ENCODE peak calls at places on chromosome 12, in ten cellular contexts. One of them, this sample, is unnamed.

GRCh38 chr12:127803545-127803944 is 463.4 kb upstream of the TMEM132C start:
- DNase-seq in CD8-positive, alpha-beta memory T cell: no peak
- DNase-seq in HepG2: no peak
- DNase-seq in fibroblast of pulmonary artery: no peak
- DNase-seq in uterus: no peak
- DNase-seq in AG09309: no peak
- DNase-seq in kidney: no peak
- DNase-seq in WERI-Rb-1: no peak
- DNase-seq in adrenal gland: no peak
- DNase-seq in neuronal stem cell: no peak
- DNase-seq in this sample: no peak

GRCh38 chr12:112261559-112261958 is 120.7 kb downstream of the HECTD4 start:
- DNase-seq in CD8-positive, alpha-beta memory T cell: no peak
- DNase-seq in HepG2: peak; percentile 13
- DNase-seq in fibroblast of pulmonary artery: peak; percentile 4
- DNase-seq in uterus: peak; percentile 24
- DNase-seq in AG09309: no peak
- DNase-seq in kidney: no peak
- DNase-seq in WERI-Rb-1: peak; percentile 17
- DNase-seq in adrenal gland: no peak
- DNase-seq in neuronal stem cell: no peak
- DNase-seq in this sample: no peak

GRCh38 chr12:6766651-6767300 is 613 bp downstream of the PTMS start:
- DNase-seq in CD8-positive, alpha-beta memory T cell: peak; percentile 40
- DNase-seq in HepG2: peak; percentile 44
- DNase-seq in fibroblast of pulmonary artery: peak; percentile 67
- DNase-seq in uterus: peak; percentile 77
- DNase-seq in AG09309: no peak
- DNase-seq in kidney: peak; percentile 94
- DNase-seq in WERI-Rb-1: peak; percentile 68
- DNase-seq in adrenal gland: peak; percentile 76
- DNase-seq in neuronal stem cell: no peak
- DNase-seq in this sample: no peak

GRCh38 chr12:127296591-127296990 is 970.4 kb upstream of the TMEM132C start:
- DNase-seq in CD8-positive, alpha-beta memory T cell: no peak
- DNase-seq in HepG2: no peak
- DNase-seq in fibroblast of pulmonary artery: no peak
- DNase-seq in uterus: no peak
- DNase-seq in AG09309: no peak
- DNase-seq in kidney: no peak
- DNase-seq in WERI-Rb-1: no peak
- DNase-seq in adrenal gland: no peak
- DNase-seq in neuronal stem cell: no peak
- DNase-seq in this sample: no peak

GRCh38 chr12:130929363-130929762 is 24.3 kb upstream of the ADGRD1 start:
- DNase-seq in CD8-positive, alpha-beta memory T cell: no peak
- DNase-seq in HepG2: no peak
- DNase-seq in fibroblast of pulmonary artery: no peak
- DNase-seq in uterus: no peak
- DNase-seq in AG09309: no peak
- DNase-seq in kidney: no peak
- DNase-seq in WERI-Rb-1: no peak
- DNase-seq in adrenal gland: no peak
- DNase-seq in neuronal stem cell: no peak
- DNase-seq in this sample: no peak

GRCh38 chr12:119803391-119803791 is 73.7 kb downstream of the CIT start:
- DNase-seq in CD8-positive, alpha-beta memory T cell: no peak
- DNase-seq in HepG2: no peak
- DNase-seq in fibroblast of pulmonary artery: peak; percentile 29
- DNase-seq in uterus: no peak
- DNase-seq in AG09309: peak; percentile 32
- DNase-seq in kidney: no peak
- DNase-seq in WERI-Rb-1: no peak
- DNase-seq in adrenal gland: peak; percentile 58
- DNase-seq in neuronal stem cell: peak; percentile 38
- DNase-seq in this sample: no peak

GRCh38 chr12:103499571-103499970 is 3.8 kb upstream of the C12orf42 start:
- DNase-seq in CD8-positive, alpha-beta memory T cell: no peak
- DNase-seq in HepG2: no peak
- DNase-seq in fibroblast of pulmonary artery: no peak
- DNase-seq in uterus: no peak
- DNase-seq in AG09309: no peak
- DNase-seq in kidney: no peak
- DNase-seq in WERI-Rb-1: no peak
- DNase-seq in adrenal gland: no peak
- DNase-seq in neuronal stem cell: no peak
- DNase-seq in this sample: no peak

GRCh38 chr12:9669534-9669933 is at the start of gene CLEC2D:
- DNase-seq in CD8-positive, alpha-beta memory T cell: peak; percentile 66
- DNase-seq in HepG2: no peak
- DNase-seq in fibroblast of pulmonary artery: no peak
- DNase-seq in uterus: no peak
- DNase-seq in AG09309: no peak
- DNase-seq in kidney: no peak
- DNase-seq in WERI-Rb-1: no peak
- DNase-seq in adrenal gland: no peak
- DNase-seq in neuronal stem cell: no peak
- DNase-seq in this sample: no peak

GRCh38 chr12:40375076-40375475 is 150.3 kb downstream of the LRRK2 start:
- DNase-seq in CD8-positive, alpha-beta memory T cell: no peak
- DNase-seq in HepG2: peak; percentile 2
- DNase-seq in fibroblast of pulmonary artery: peak; percentile 3
- DNase-seq in uterus: no peak
- DNase-seq in AG09309: no peak
- DNase-seq in kidney: no peak
- DNase-seq in WERI-Rb-1: no peak
- DNase-seq in adrenal gland: no peak
- DNase-seq in neuronal stem cell: no peak
- DNase-seq in this sample: no peak

GRCh38 chr12:11719678-11720099 is 70.2 kb downstream of the ETV6 start:
- DNase-seq in CD8-positive, alpha-beta memory T cell: no peak
- DNase-seq in HepG2: no peak
- DNase-seq in fibroblast of pulmonary artery: peak; percentile 91
- DNase-seq in uterus: no peak
- DNase-seq in AG09309: no peak
- DNase-seq in kidney: peak; percentile 83
- DNase-seq in WERI-Rb-1: no peak
- DNase-seq in adrenal gland: peak; percentile 78
- DNase-seq in neuronal stem cell: no peak
- DNase-seq in this sample: peak; percentile 60

GRCh38 chr12:93591137-93591868 is 18.8 kb downstream of the SOCS2 start:
- DNase-seq in CD8-positive, alpha-beta memory T cell: peak; percentile 30
- DNase-seq in HepG2: no peak
- DNase-seq in fibroblast of pulmonary artery: peak; percentile 84
- DNase-seq in uterus: peak; percentile 86
- DNase-seq in AG09309: peak; percentile 67
- DNase-seq in kidney: peak; percentile 93
- DNase-seq in WERI-Rb-1: no peak
- DNase-seq in adrenal gland: peak; percentile 92
- DNase-seq in neuronal stem cell: no peak
- DNase-seq in this sample: peak; percentile 44

GRCh38 chr12:62468394-62468793 is 1.8 kb downstream of the MON2 start:
- DNase-seq in CD8-positive, alpha-beta memory T cell: no peak
- DNase-seq in HepG2: no peak
- DNase-seq in fibroblast of pulmonary artery: no peak
- DNase-seq in uterus: no peak
- DNase-seq in AG09309: no peak
- DNase-seq in kidney: no peak
- DNase-seq in WERI-Rb-1: no peak
- DNase-seq in adrenal gland: no peak
- DNase-seq in neuronal stem cell: no peak
- DNase-seq in this sample: no peak
- H3K4me3 ChIP-seq in CD8-positive, alpha-beta memory T cell: no peak overlapping the region
- H3K4me3 ChIP-seq in HepG2: peak overlapping the region; percentile 85
- H3K4me3 ChIP-seq in fibroblast of pulmonary artery: peak overlapping the region; percentile 73
- H3K4me3 ChIP-seq in uterus: peak overlapping the region; percentile 86
- H3K4me3 ChIP-seq in AG09309: peak overlapping the region; percentile 93
- H3K4me3 ChIP-seq in kidney: peak overlapping the region; percentile 95
- H3K4me3 ChIP-seq in WERI-Rb-1: no peak overlapping the region
- H3K4me3 ChIP-seq in adrenal gland: no peak overlapping the region
- H3K4me3 ChIP-seq in neuronal stem cell: no peak overlapping the region
- H3K4me3 ChIP-seq in this sample: peak overlapping the region; percentile 89

GRCh38 chr12:108731105-108731865 is at the start of gene CORO1C:
- DNase-seq in CD8-positive, alpha-beta memory T cell: peak; percentile 96
- DNase-seq in HepG2: peak; percentile 92
- DNase-seq in fibroblast of pulmonary artery: peak; percentile 97
- DNase-seq in uterus: peak; percentile 93
- DNase-seq in AG09309: peak; percentile 71
- DNase-seq in kidney: peak; percentile 98
- DNase-seq in WERI-Rb-1: peak; percentile 97
- DNase-seq in adrenal gland: peak; percentile 97
- DNase-seq in neuronal stem cell: peak; percentile 97
- DNase-seq in this sample: peak; percentile 90

GRCh38 chr12:108731866-108732461 is 646 bp upstream of the CORO1C start:
- DNase-seq in CD8-positive, alpha-beta memory T cell: peak; percentile 93
- DNase-seq in HepG2: peak; percentile 95
- DNase-seq in fibroblast of pulmonary artery: peak; percentile 98
- DNase-seq in uterus: peak; percentile 100
- DNase-seq in AG09309: peak; percentile 84
- DNase-seq in kidney: peak; percentile 99
- DNase-seq in WERI-Rb-1: peak; percentile 99
- DNase-seq in adrenal gland: peak; percentile 100
- DNase-seq in neuronal stem cell: peak; percentile 99
- DNase-seq in this sample: peak; percentile 99

GRCh38 chr12:108733132-108733531 is 1.8 kb upstream of the CORO1C start:
- DNase-seq in CD8-positive, alpha-beta memory T cell: no peak
- DNase-seq in HepG2: no peak
- DNase-seq in fibroblast of pulmonary artery: no peak
- DNase-seq in uterus: no peak
- DNase-seq in AG09309: no peak
- DNase-seq in kidney: no peak
- DNase-seq in WERI-Rb-1: no peak
- DNase-seq in adrenal gland: no peak
- DNase-seq in neuronal stem cell: no peak
- DNase-seq in this sample: no peak

GRCh38 chr12:108734200-108734906 is 3.0 kb upstream of the CORO1C start:
- DNase-seq in CD8-positive, alpha-beta memory T cell: no peak
- DNase-seq in HepG2: peak; percentile 98
- DNase-seq in fibroblast of pulmonary artery: peak; percentile 86
- DNase-seq in uterus: no peak
- DNase-seq in AG09309: peak; percentile 68
- DNase-seq in kidney: no peak
- DNase-seq in WERI-Rb-1: no peak
- DNase-seq in adrenal gland: peak; percentile 33
- DNase-seq in neuronal stem cell: no peak
- DNase-seq in this sample: peak; percentile 10

DNA sequence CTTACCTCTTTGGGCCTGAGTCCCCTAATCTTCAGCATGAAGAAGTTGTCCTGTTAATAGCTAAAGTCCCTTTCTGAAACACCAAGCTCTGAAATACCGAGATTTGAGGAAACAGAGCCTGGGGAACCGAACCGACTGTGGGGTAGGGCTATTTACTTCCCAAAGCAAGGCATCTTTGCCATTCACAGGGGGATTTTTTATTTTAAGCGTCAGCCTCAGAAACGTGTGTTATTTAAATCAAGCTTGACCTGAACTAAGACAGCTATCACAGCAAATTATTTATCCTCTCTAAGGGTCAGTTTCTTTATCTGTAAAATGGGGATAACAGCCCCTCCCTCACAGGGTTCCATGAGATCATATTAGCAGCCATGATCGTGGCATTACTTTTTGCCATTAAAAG is 1.2 kb upstream of the CORO1C start:
- DNase-seq in CD8-positive, alpha-beta memory T cell: no peak
- DNase-seq in HepG2: no peak
- DNase-seq in fibroblast of pulmonary artery: no peak
- DNase-seq in uterus: no peak
- DNase-seq in AG09309: no peak
- DNase-seq in kidney: no peak
- DNase-seq in WERI-Rb-1: no peak
- DNase-seq in adrenal gland: no peak
- DNase-seq in neuronal stem cell: no peak
- DNase-seq in this sample: no peak
- H3K4me3 ChIP-seq in CD8-positive, alpha-beta memory T cell: peak overlapping the region; percentile 99
- H3K4me3 ChIP-seq in HepG2: peak overlapping the region; percentile 50
- H3K4me3 ChIP-seq in fibroblast of pulmonary artery: peak overlapping the region; percentile 88
- H3K4me3 ChIP-seq in uterus: peak overlapping the region; percentile 64
- H3K4me3 ChIP-seq in AG09309: peak overlapping the region; percentile 99
- H3K4me3 ChIP-seq in kidney: peak overlapping the region; percentile 62
- H3K4me3 ChIP-seq in WERI-Rb-1: peak overlapping the region; percentile 92
- H3K4me3 ChIP-seq in adrenal gland: no peak overlapping the region
- H3K4me3 ChIP-seq in neuronal stem cell: peak overlapping the region; percentile 93
- H3K4me3 ChIP-seq in this sample: peak overlapping the region; percentile 94

GRCh38 chr12:76069339-76069738 is 15.1 kb downstream of the NAP1L1 start:
- DNase-seq in CD8-positive, alpha-beta memory T cell: no peak
- DNase-seq in HepG2: no peak
- DNase-seq in fibroblast of pulmonary artery: no peak
- DNase-seq in uterus: no peak
- DNase-seq in AG09309: no peak
- DNase-seq in kidney: no peak
- DNase-seq in WERI-Rb-1: no peak
- DNase-seq in adrenal gland: no peak
- DNase-seq in neuronal stem cell: no peak
- DNase-seq in this sample: no peak

GRCh38 chr12:76060111-76060510 is 24.4 kb downstream of the NAP1L1 start:
- DNase-seq in CD8-positive, alpha-beta memory T cell: no peak
- DNase-seq in HepG2: no peak
- DNase-seq in fibroblast of pulmonary artery: no peak
- DNase-seq in uterus: no peak
- DNase-seq in AG09309: no peak
- DNase-seq in kidney: no peak
- DNase-seq in WERI-Rb-1: no peak
- DNase-seq in adrenal gland: no peak
- DNase-seq in neuronal stem cell: no peak
- DNase-seq in this sample: no peak

GRCh38 chr12:76064904-76065303 is 19.6 kb downstream of the NAP1L1 start:
- DNase-seq in CD8-positive, alpha-beta memory T cell: no peak
- DNase-seq in HepG2: no peak
- DNase-seq in fibroblast of pulmonary artery: no peak
- DNase-seq in uterus: no peak
- DNase-seq in AG09309: no peak
- DNase-seq in kidney: no peak
- DNase-seq in WERI-Rb-1: no peak
- DNase-seq in adrenal gland: no peak
- DNase-seq in neuronal stem cell: no peak
- DNase-seq in this sample: no peak

DNA sequence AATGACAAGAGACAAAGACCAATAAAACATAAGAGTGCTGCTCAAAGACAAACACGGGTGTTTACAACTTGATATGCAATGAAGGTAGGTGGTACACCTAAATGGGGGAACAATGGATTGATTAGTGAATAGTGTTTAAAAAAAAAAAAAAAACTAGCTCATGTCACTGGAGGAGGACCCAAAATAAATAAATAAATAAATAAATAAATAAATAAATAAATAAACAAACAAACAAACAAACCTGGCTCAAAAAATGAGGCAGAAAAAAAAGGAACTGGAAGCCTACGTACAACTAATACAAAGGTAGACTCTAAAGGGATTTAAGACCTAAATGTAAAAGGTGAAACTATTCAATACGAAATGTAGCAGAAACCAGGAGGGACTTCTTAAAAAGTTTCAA is 18.6 kb downstream of the NAP1L1 start:
- DNase-seq in CD8-positive, alpha-beta memory T cell: no peak
- DNase-seq in HepG2: no peak
- DNase-seq in fibroblast of pulmonary artery: no peak
- DNase-seq in uterus: no peak
- DNase-seq in AG09309: no peak
- DNase-seq in kidney: no peak
- DNase-seq in WERI-Rb-1: no peak
- DNase-seq in adrenal gland: no peak
- DNase-seq in neuronal stem cell: no peak
- DNase-seq in this sample: no peak
- H3K4me3 ChIP-seq in CD8-positive, alpha-beta memory T cell: no peak overlapping the region
- H3K4me3 ChIP-seq in HepG2: no peak overlapping the region
- H3K4me3 ChIP-seq in fibroblast of pulmonary artery: no peak overlapping the region
- H3K4me3 ChIP-seq in uterus: no peak overlapping the region
- H3K4me3 ChIP-seq in AG09309: no peak overlapping the region
- H3K4me3 ChIP-seq in kidney: no peak overlapping the region
- H3K4me3 ChIP-seq in WERI-Rb-1: no peak overlapping the region
- H3K4me3 ChIP-seq in adrenal gland: no peak overlapping the region
- H3K4me3 ChIP-seq in neuronal stem cell: no peak overlapping the region
- H3K4me3 ChIP-seq in this sample: no peak overlapping the region

GRCh38 chr12:29212682-29213397 is 63.8 kb downstream of the FAR2 start:
- DNase-seq in CD8-positive, alpha-beta memory T cell: no peak
- DNase-seq in HepG2: no peak
- DNase-seq in fibroblast of pulmonary artery: peak; percentile 13
- DNase-seq in uterus: no peak
- DNase-seq in AG09309: no peak
- DNase-seq in kidney: no peak
- DNase-seq in WERI-Rb-1: no peak
- DNase-seq in adrenal gland: no peak
- DNase-seq in neuronal stem cell: no peak
- DNase-seq in this sample: no peak
- H3K4me3 ChIP-seq in CD8-positive, alpha-beta memory T cell: no peak overlapping the region
- H3K4me3 ChIP-seq in HepG2: no peak overlapping the region
- H3K4me3 ChIP-seq in fibroblast of pulmonary artery: no peak overlapping the region
- H3K4me3 ChIP-seq in uterus: no peak overlapping the region
- H3K4me3 ChIP-seq in AG09309: no peak overlapping the region
- H3K4me3 ChIP-seq in kidney: no peak overlapping the region
- H3K4me3 ChIP-seq in WERI-Rb-1: no peak overlapping the region
- H3K4me3 ChIP-seq in adrenal gland: no peak overlapping the region
- H3K4me3 ChIP-seq in neuronal stem cell: no peak overlapping the region
- H3K4me3 ChIP-seq in this sample: no peak overlapping the region